ENCODE peak calls at places on chromosomes 11 and 22, in six cellular contexts. H, N, Q, X, S and B are unnamed samples.

GRCh38 chr22:39456262-39457046 is at the start of gene MGAT3:
- DNase-seq in H (no peak), N (no peak), Q (no peak), X (no peak), S (no peak), B (no peak)

GRCh38 chr11:45960387-45961110 is 38.1 kb downstream of the LARGE2 start:
- DNase-seq in H (no peak), N (no peak), Q (no peak), X (no peak), S (no peak), B (no peak)

GRCh38 chr11:72805214-72805613 is 9.0 kb upstream of the ATG16L2 start:
- DNase-seq in H (no peak), N (no peak), Q (no peak), X (no peak), S (no peak), B (peak; percentile 88)

GRCh38 chr22:37556750-37557149 is 3.5 kb upstream of the CDC42EP1 start:
- DNase-seq in H (no peak), N (no peak), Q (no peak), X (no peak), S (no peak), B (no peak)

GRCh38 chr11:35272391-35272821 is 133.4 kb downstream of the CD44 start:
- DNase-seq in H (peak; percentile 12), N (no peak), Q (no peak), X (no peak), S (no peak), B (no peak)

GRCh38 chr22:42343551-42344081 is 73.2 kb upstream of the TCF20 start:
- DNase-seq in H (no peak), N (peak; percentile 38), Q (no peak), X (peak; percentile 47), S (peak; percentile 47), B (no peak)

GRCh38 chr22:35590634-35591295 is 26.4 kb downstream of the MB start:
- DNase-seq in H (no peak), N (no peak), Q (no peak), X (no peak), S (no peak), B (no peak)

GRCh38 chr11:43681543-43681942 is 1.0 kb downstream of the HSD17B12 start:
- DNase-seq in H (no peak), N (peak; percentile 19), Q (no peak), X (no peak), S (no peak), B (peak; percentile 38)

GRCh38 chr11:8309862-8310261 is 46.2 kb upstream of the LMO1 start:
- DNase-seq in H (no peak), N (no peak), Q (no peak), X (peak; percentile 21), S (no peak), B (no peak)

GRCh38 chr11:129960216-129961214 is 42.1 kb downstream of the PRDM10 start:
- DNase-seq in H (no peak), N (peak; percentile 64), Q (no peak), X (no peak), S (peak; percentile 58), B (peak; percentile 47)

GRCh38 chr11:102196816-102197215 is 86.6 kb downstream of the YAP1 start:
- DNase-seq in H (no peak), N (no peak), Q (no peak), X (no peak), S (no peak), B (no peak)

GRCh38 chr11:121692236-121692635 is 239.5 kb upstream of the SORL1-AS1 start:
- DNase-seq in H (no peak), N (no peak), Q (no peak), X (no peak), S (no peak), B (no peak)

GRCh38 chr11:59102259-59102765 is 4.7 kb upstream of the FAM111B start:
- DNase-seq in H (peak; percentile 66), N (no peak), Q (no peak), X (no peak), S (peak; percentile 51), B (no peak)

GRCh38 chr11:47991894-47992293 is 11.5 kb downstream of the PTPRJ start:
- DNase-seq in H (no peak), N (no peak), Q (no peak), X (no peak), S (no peak), B (no peak)

GRCh38 chr22:26616650-26617049 is 1.2 kb downstream of the CRYBB1 start:
- DNase-seq in H (no peak), N (no peak), Q (no peak), X (no peak), S (no peak), B (no peak)

GRCh38 chr11:31827458-31828206 is 16.5 kb upstream of the PAX6 start:
- DNase-seq in H (no peak), N (no peak), Q (no peak), X (no peak), S (no peak), B (no peak)

GRCh38 chr22:50437511-50438304 is 37.1 kb downstream of the SBF1 start:
- DNase-seq in H (no peak), N (no peak), Q (no peak), X (no peak), S (no peak), B (no peak)

GRCh38 chr22:44211946-44212930 is 31.5 kb downstream of the PARVG start:
- DNase-seq in H (no peak), N (no peak), Q (no peak), X (no peak), S (peak; percentile 73), B (no peak)

GRCh38 chr11:100515087-100515486 is 172.0 kb upstream of the ARHGAP42 start:
- DNase-seq in H (no peak), N (no peak), Q (no peak), X (no peak), S (peak; percentile 51), B (no peak)

GRCh38 chr22:31274017-31274416 is 18.3 kb downstream of the PIK3IP1 start:
- DNase-seq in H (no peak), N (no peak), Q (no peak), X (no peak), S (no peak), B (no peak)

GRCh38 chr11:12200359-12201015 is 90.1 kb downstream of the MICAL2 start:
- DNase-seq in H (peak; percentile 30), N (no peak), Q (no peak), X (peak; percentile 91), S (no peak), B (no peak)

GRCh38 chr11:32960553-32961164 is 55.0 kb upstream of the DEPDC7 start:
- DNase-seq in H (no peak), N (peak; percentile 61), Q (no peak), X (peak; percentile 25), S (no peak), B (peak; percentile 62)

GRCh38 chr22:47370448-47371262 is 608.2 kb downstream of the TBC1D22A start:
- DNase-seq in H (no peak), N (no peak), Q (no peak), X (no peak), S (no peak), B (no peak)

GRCh38 chr11:62725686-62726085 is 1.6 kb downstream of the HNRNPUL2 start:
- DNase-seq in H (no peak), N (peak; percentile 24), Q (no peak), X (no peak), S (no peak), B (peak; percentile 27)

GRCh38 chr22:19291218-19291579 is 320 bp downstream of the CLTCL1 start:
- DNase-seq in H (peak; percentile 40), N (peak; percentile 44), Q (no peak), X (no peak), S (peak; percentile 32), B (peak; percentile 62)

GRCh38 chr11:87215236-87215635 is 177.5 kb downstream of the TMEM135 start:
- DNase-seq in H (no peak), N (no peak), Q (no peak), X (no peak), S (no peak), B (peak; percentile 17)

GRCh38 chr22:46937939-46938338 is 175.5 kb downstream of the TBC1D22A start:
- DNase-seq in H (no peak), N (no peak), Q (no peak), X (no peak), S (no peak), B (no peak)

GRCh38 chr22:44729391-44730012 is 22.9 kb upstream of the ARHGAP8 start:
- DNase-seq in H (no peak), N (no peak), Q (no peak), X (no peak), S (no peak), B (peak; percentile 81)